ENCODE peak calls at places on chromosomes 3 and 15, in eight cellular contexts. X, B, L, T, E, V, K and U are unnamed samples.

GRCh38 chr15:88690331-88690730 is 51.5 kb downstream of the ISG20 start:
- DNase-seq in B (no peak), V (no peak), X (no peak), T (no peak), E (no peak), L (no peak), K (no peak), U (peak; percentile 18)

GRCh38 chr3:58041826-58042324 is 33.7 kb downstream of the FLNB start:
- DNase-seq in T (peak; percentile 71), E (no peak), L (no peak), K (no peak), V (peak; percentile 64), B (no peak), X (peak; percentile 59), U (peak; percentile 55)

GRCh38 chr3:4693620-4694019 is 200.5 kb downstream of the ITPR1 start:
- DNase-seq in E (no peak), T (no peak), L (no peak), X (no peak), B (no peak), V (no peak), K (no peak), U (no peak)

GRCh38 chr3:42663581-42664442 is 10.3 kb downstream of the ZBTB47 start:
- DNase-seq in K (peak; percentile 42), E (no peak), L (no peak), X (no peak), T (no peak), B (no peak), V (no peak), U (no peak)

GRCh38 chr3:31004025-31004678 is 109.7 kb upstream of the GADL1 start:
- DNase-seq in T (peak; percentile 72), V (no peak), E (no peak), L (no peak), X (no peak), K (no peak), B (no peak), U (peak; percentile 85)

GRCh38 chr3:149314807-149315578 is 18.4 kb downstream of the TM4SF18 start:
- DNase-seq in T (peak; percentile 15), X (peak; percentile 70), B (no peak), K (no peak), L (no peak), E (no peak), V (no peak), U (peak; percentile 82)

GRCh38 chr15:92164327-92165000 is 229.2 kb upstream of the ST8SIA2 start:
- DNase-seq in L (no peak), V (peak; percentile 71), X (no peak), E (no peak), K (no peak), T (no peak), B (no peak), U (no peak)

GRCh38 chr3:62604746-62605351 is 231.5 kb upstream of the FEZF2 start:
- DNase-seq in K (no peak), X (no peak), V (no peak), L (no peak), B (no peak), E (no peak), T (no peak), U (no peak)

GRCh38 chr15:77836116-77836798 is 203.5 kb upstream of the LINGO1 start:
- DNase-seq in V (peak; percentile 81), T (no peak), L (no peak), B (no peak), X (peak; percentile 8), K (no peak), E (no peak), U (no peak)

GRCh38 chr15:60546764-60547163 is 67.8 kb upstream of the ICE2 start:
- DNase-seq in B (no peak), V (no peak), T (no peak), L (no peak), K (no peak), E (no peak), X (no peak), U (no peak)
- H3K27ac ChIP-seq in B (no peak overlapping the region), V (no peak overlapping the region), T (no peak overlapping the region), L (no peak overlapping the region), K (no peak overlapping the region), E (no peak overlapping the region), X (no peak overlapping the region), U (no peak overlapping the region)

GRCh38 chr3:134376385-134376765 is 2.1 kb upstream of the AMOTL2 start:
- DNase-seq in E (no peak), X (no peak), V (no peak), T (no peak), L (no peak), B (no peak), K (peak; percentile 19), U (no peak)

GRCh38 chr3:134374791-134375541 is 719 bp upstream of the AMOTL2 start:
- DNase-seq in E (no peak), L (no peak), V (peak; percentile 75), K (peak; percentile 61), X (peak; percentile 96), B (peak; percentile 72), T (no peak), U (peak; percentile 74)

GRCh38 chr3:134373942-134374790 is at the start of gene AMOTL2:
- DNase-seq in X (peak; percentile 86), B (peak; percentile 91), L (no peak), V (peak; percentile 98), T (peak; percentile 95), K (peak; percentile 87), E (peak; percentile 76), U (peak; percentile 94)

GRCh38 chr3:134376786-134377431 is 2.7 kb upstream of the AMOTL2 start:
- DNase-seq in L (no peak), X (no peak), K (peak; percentile 18), V (no peak), T (no peak), B (no peak), E (no peak), U (no peak)

DNA sequence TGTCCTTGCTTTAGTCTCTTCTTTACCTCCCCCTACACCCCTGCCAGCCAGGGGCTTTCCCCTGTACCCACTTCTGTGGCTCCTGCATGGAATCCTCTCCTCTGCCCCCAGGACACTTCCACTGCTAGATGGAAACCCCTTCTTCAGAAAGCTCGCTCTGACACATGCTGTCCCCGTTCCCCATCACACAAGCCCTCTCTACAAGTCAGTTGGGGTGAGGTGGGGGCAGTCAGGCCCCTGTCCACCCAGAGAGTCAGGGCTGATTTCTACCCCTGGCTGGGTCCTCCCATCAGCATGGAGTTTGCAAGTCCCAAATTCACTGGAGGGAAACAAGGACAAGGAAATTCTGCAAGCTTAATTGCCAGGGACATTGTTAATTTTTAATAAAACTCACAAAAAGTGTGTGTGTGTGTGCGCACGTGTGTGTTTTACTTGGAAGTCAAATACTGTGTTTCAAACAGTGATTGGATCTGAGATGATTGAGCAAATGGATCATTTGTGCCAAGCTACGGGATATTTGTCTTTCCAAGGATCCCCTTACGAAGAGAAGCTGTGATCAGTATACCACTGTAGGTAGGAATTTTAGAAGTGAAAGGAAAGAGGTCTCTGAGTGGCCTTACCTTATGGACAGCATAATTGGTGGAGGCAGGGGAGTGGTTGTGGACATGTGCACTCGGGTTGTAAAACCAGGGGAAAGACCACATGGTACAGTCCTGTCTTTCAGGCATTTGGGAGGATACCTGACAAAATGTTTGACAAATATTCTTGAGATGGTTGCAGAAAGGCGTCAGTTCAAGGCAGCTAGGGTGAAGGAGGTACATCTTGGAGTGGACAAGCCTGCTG is 1.5 kb upstream of the AMOTL2 start:
- DNase-seq in L (no peak), K (no peak), E (no peak), B (no peak), V (no peak), T (no peak), X (no peak), U (no peak)
- H3K27ac ChIP-seq in L (no peak overlapping the region), K (peak overlapping the region; percentile 97), E (peak overlapping the region; percentile 89), B (peak overlapping the region; percentile 100), V (no peak overlapping the region), T (no peak overlapping the region), X (peak overlapping the region; percentile 98), U (peak overlapping the region; percentile 80)

DNA sequence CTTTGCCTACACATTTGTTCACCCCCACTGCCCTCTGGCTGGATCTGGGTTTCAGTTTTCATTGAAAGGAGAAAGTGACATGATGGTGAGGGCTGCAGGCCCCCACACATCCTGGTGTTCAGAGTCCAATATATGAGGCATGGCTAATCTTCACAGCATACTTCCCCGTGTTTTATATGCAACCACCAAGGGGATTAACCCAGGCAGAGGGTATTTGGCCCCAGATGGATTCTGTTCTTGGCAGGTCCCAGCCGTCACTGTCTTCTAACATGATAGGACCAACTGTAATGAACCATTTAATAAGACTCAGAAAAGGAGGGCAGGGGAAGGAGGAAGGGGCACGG is 4.4 kb upstream of the ACTC1 start:
- DNase-seq in E (no peak), B (no peak), T (no peak), V (no peak), K (no peak), L (no peak), X (no peak), U (no peak)
- H3K27ac ChIP-seq in E (no peak overlapping the region), B (peak overlapping the region; percentile 93), T (no peak overlapping the region), V (no peak overlapping the region), K (no peak overlapping the region), L (no peak overlapping the region), X (no peak overlapping the region), U (no peak overlapping the region)

DNA sequence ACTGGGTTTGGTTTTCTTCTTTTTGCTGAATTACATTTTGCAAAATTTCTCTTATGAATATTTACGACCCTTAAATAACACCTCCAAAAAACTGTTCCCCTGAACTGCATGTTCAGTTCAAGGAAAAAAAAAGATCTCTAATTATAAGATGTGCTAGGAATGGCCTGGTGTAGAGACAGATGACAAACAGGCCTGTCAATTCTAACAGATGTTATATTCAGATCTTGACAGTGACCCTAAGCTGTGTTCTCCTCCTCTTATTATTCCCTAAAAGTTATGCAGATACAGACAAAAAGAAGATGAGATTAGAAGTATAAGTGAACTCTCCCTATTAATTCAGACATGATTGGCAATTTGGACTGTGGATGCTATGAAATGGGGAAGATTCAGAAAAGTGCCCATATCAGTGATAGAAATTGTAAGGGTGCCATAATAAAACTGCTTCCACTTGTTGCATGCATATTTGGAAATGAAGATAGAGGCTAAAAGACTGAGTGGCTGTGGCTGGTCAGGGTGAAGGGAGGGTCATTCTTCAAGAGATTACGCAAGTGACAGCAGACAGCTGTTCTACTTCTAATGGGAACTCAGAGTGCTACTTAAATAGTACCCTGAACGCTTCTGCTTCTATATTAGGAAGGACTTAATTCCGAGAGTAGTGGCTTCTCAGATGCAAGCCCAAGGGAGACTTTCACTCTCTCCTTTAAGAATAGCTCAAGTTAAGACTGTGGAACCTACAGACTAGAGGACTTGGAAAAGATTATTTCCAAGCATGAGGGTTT is 75.5 kb downstream of the ADAMTS9 start:
- DNase-seq in L (no peak), B (no peak), E (no peak), V (no peak), T (no peak), X (no peak), K (no peak), U (no peak)
- H3K27ac ChIP-seq in L (no peak overlapping the region), B (peak overlapping the region; percentile 87), E (no peak overlapping the region), V (no peak overlapping the region), T (no peak overlapping the region), X (no peak overlapping the region), K (no peak overlapping the region), U (no peak overlapping the region)